ENCODE peak calls at places on chromosomes 4 and X, in four cellular contexts. K is cardiac muscle cell; Q is CD8-positive, alpha-beta T cell; Z is BJ. U is an unnamed sample.

GRCh38 chr4:108143515-108143914 is 25.2 kb downstream of the LEF1 start:
- DNase-seq in K (no peak), Q (no peak), Z (no peak), U (no peak)

GRCh38 chr4:144014808-144015207 is 4.4 kb downstream of the GYPB start:
- DNase-seq in K (no peak), Q (no peak), Z (no peak), U (no peak)

GRCh38 chr4:125043453-125043852 is 271.3 kb upstream of the FAT4 start:
- DNase-seq in K (no peak), Q (no peak), Z (no peak), U (no peak)

GRCh38 chr4:137664416-137664815 is 132.1 kb upstream of the PCDH18 start:
- DNase-seq in K (peak; percentile 33), Q (no peak), Z (no peak), U (no peak)

GRCh38 chrX:25226151-25226550 is 210.4 kb upstream of the ARX start:
- DNase-seq in K (no peak), Q (no peak), Z (no peak), U (no peak)

GRCh38 chrX:139158256-139158655 is 372.3 kb upstream of the F9 start:
- DNase-seq in K (no peak), Q (no peak), Z (no peak), U (no peak)

GRCh38 chr4:83889802-83890201 is 353.9 kb downstream of the GPAT3 start:
- DNase-seq in K (peak; percentile 31), Q (no peak), Z (no peak), U (no peak)

GRCh38 chr4:112956458-112956857 is 93.0 kb upstream of the ANK2 start:
- DNase-seq in K (no peak), Q (no peak), Z (no peak), U (no peak)

GRCh38 chrX:109472939-109473713 is 8.8 kb downstream of the GUCY2F start:
- DNase-seq in K (peak; percentile 54), Q (no peak), Z (no peak), U (no peak)

GRCh38 chrX:8731579-8732395 is at the start of gene ANOS1:
- DNase-seq in K (peak; percentile 72), Q (no peak), Z (no peak), U (no peak)

GRCh38 chrX:1391707-1392375 is at the start of gene SLC25A6:
- DNase-seq in K (peak; percentile 99), Q (peak; percentile 99), Z (peak; percentile 78), U (peak; percentile 84)

GRCh38 chrX:108464604-108465003 is 25.0 kb downstream of the COL4A5 start:
- DNase-seq in K (no peak), Q (no peak), Z (no peak), U (no peak)

GRCh38 chrX:12494400-12495138 is 296.6 kb upstream of the PRPS2 start:
- DNase-seq in K (no peak), Q (no peak), Z (no peak), U (no peak)
- H3K27me3 ChIP-seq in K (no peaks in the 10 kb centered on the region), Q (no peaks in the 10 kb centered on the region), Z (no peaks in the 10 kb centered on the region), U (no peaks in the 10 kb centered on the region)

DNA sequence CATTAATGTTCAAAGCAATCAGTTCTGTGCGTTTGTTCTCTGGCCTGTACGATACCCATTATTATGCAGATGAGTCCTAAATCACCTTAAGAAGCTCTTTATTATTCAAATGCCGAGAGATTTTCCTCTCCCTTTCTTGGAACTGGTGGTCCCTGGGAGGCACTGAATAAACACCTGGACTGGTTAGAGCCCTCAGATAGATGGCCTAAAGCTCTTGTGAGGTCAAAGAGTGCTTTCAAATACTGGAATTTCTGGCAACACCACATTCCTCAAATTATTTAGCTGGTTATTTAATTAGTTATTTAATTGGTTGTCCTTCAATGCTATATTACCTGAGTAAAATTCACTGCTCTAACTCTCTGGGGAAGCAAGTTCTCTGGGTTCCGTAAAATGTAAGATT is 3.0 kb downstream of the ARHGEF38 start:
- DNase-seq in K (no peak), Q (no peak), Z (no peak), U (peak; percentile 84)
- H3K27me3 ChIP-seq in K (peaks cover 99% of the 10 kb centered on the region), Q (no peaks in the 10 kb centered on the region), Z (no peaks in the 10 kb centered on the region), U (peaks cover 54% of the 10 kb centered on the region)

DNA sequence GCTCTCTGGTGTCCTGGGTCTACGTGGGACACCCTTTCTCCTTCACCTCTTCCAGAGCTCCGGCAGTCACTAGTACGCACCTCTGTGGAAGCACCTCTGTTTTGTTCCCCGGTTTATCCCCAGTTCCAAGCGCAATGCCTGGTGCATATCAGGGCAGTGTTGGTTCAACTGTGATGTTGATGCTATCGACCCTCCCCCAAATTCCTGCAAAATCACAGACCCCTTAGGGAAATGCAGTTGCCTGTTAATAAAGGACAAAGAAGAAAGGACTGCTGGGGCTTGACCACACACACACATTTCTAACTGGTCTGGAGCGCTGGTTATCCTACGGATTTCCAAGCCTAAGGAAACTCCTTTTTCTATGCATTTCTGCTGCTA is 513 bp upstream of the NMU start:
- DNase-seq in K (no peak), Q (no peak), Z (no peak), U (no peak)
- H3K27me3 ChIP-seq in K (peaks cover 37% of the 10 kb centered on the region), Q (peaks cover 16% of the 10 kb centered on the region), Z (peaks cover 17% of the 10 kb centered on the region), U (peaks cover 6% of the 10 kb centered on the region)

DNA sequence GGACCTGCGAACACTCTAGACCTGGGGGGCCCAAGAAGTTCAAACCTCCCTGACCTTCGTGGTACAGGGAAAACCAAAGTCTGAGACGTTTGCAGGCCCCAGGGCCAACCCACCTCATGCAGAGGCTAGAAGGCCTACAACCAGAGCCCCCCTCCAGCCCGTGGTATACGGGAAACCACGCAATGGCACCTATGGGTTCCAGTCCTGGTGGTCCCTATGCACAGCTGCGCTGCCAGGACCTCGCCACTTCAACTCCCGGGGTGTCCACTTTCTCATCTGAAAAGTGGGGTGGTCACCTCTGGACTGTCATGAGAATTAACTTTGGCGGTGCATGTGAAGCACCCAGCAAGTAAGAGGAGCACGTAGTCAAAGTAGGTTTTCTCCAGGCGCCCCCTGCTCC is 8.4 kb upstream of the MSX1 start:
- DNase-seq in K (no peak), Q (no peak), Z (no peak), U (no peak)
- H3K27me3 ChIP-seq in K (peaks cover 59% of the 10 kb centered on the region), Q (peaks cover 14% of the 10 kb centered on the region), Z (peaks cover 9% of the 10 kb centered on the region), U (peaks cover 70% of the 10 kb centered on the region)

DNA sequence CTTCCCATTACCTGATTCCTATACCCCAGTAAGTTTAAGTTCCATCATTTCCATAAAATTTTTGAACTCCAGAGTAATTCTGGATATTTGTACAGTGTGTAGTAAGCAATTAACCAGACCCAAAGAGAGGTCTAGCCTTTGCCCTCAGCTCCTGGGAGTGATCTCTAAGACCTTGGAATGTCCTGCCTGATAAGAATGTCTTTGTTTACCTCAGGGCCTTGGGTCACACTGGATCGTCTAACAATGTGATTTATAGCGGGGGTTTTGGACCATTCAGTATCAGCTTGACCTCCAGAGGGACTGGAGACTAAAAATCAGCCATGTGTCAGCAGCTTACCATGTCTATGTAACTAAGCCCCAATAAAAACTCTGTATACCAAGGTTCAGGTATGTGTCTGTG is 330.9 kb upstream of the PPP1R2C start:
- DNase-seq in K (no peak), Q (no peak), Z (no peak), U (no peak)
- H3K27me3 ChIP-seq in K (no peaks in the 10 kb centered on the region), Q (no peaks in the 10 kb centered on the region), Z (no peaks in the 10 kb centered on the region), U (no peaks in the 10 kb centered on the region)

U was measured in iPS DF 6.9.